ENCODE peak calls at places on chromosomes 2 and 18, in five cellular contexts. One of them, this sample, is unnamed.

GRCh38 chr18:67232406-67232805 is 284.1 kb downstream of the DSEL start:
- DNase-seq in iPS-NIHi11: peak
- DNase-seq in adipocyte: peak
- DNase-seq in HEK293T: no peak
- DNase-seq in AG10803: peak
- DNase-seq in this sample: no peak

GRCh38 chr2:7437716-7438648 is 520.8 kb downstream of the RNF144A start:
- DNase-seq in HEK293T: no peak
- DNase-seq in adipocyte: peak
- DNase-seq in iPS-NIHi11: no peak
- DNase-seq in AG10803: no peak
- DNase-seq in this sample: no peak

GRCh38 chr2:181850914-181851560 is 40.5 kb upstream of the ITPRID2 start:
- DNase-seq in iPS-NIHi11: no peak
- DNase-seq in adipocyte: no peak
- DNase-seq in HEK293T: no peak
- DNase-seq in AG10803: no peak
- DNase-seq in this sample: no peak

GRCh38 chr18:48542513-48543181 is 3.8 kb downstream of the CTIF start:
- DNase-seq in iPS-NIHi11: no peak
- DNase-seq in HEK293T: no peak
- DNase-seq in adipocyte: peak
- DNase-seq in AG10803: no peak
- DNase-seq in this sample: peak

GRCh38 chr18:73940721-73941120 is 206.9 kb downstream of the FBXO15 start:
- DNase-seq in iPS-NIHi11: no peak
- DNase-seq in AG10803: no peak
- DNase-seq in adipocyte: no peak
- DNase-seq in HEK293T: no peak
- DNase-seq in this sample: no peak

GRCh38 chr2:32925283-32925682 is 21.5 kb upstream of the LTBP1 start:
- DNase-seq in HEK293T: no peak
- DNase-seq in AG10803: no peak
- DNase-seq in iPS-NIHi11: no peak
- DNase-seq in adipocyte: no peak
- DNase-seq in this sample: no peak

GRCh38 chr2:37005118-37005868 is 39.0 kb upstream of the STRN start:
- DNase-seq in adipocyte: no peak
- DNase-seq in AG10803: peak
- DNase-seq in iPS-NIHi11: peak
- DNase-seq in HEK293T: peak
- DNase-seq in this sample: peak

GRCh38 chr18:4250141-4250540 is 205.0 kb downstream of the DLGAP1 start:
- DNase-seq in AG10803: no peak
- DNase-seq in adipocyte: no peak
- DNase-seq in iPS-NIHi11: no peak
- DNase-seq in HEK293T: no peak
- DNase-seq in this sample: no peak

GRCh38 chr18:36120297-36120696 is 8.8 kb downstream of the SLC39A6 start:
- DNase-seq in adipocyte: no peak
- DNase-seq in iPS-NIHi11: no peak
- DNase-seq in HEK293T: no peak
- DNase-seq in AG10803: no peak
- DNase-seq in this sample: no peak

This sample was measured in endodermal cell.